ENCODE peak calls at places on chromosomes 5 and 9, in four cellular contexts. D is HepG2, M is K562, H is GM12878. P is an unnamed sample.
A peak's percentile ranks its signal among the peaks of the same experiment; 100 is the strongest.

GRCh38 chr5:76870046-76870445 is 20.2 kb downstream of the S100Z start:
- DNase-seq in D (peak; percentile 35), M (no peak), H (no peak), P (peak; percentile 49)

GRCh38 chr5:177495243-177496060 is 2.0 kb downstream of the PDLIM7 start:
- DNase-seq in D (peak; percentile 62), M (no peak), H (no peak), P (peak; percentile 85)

GRCh38 chr5:154857091-154857533 is 1.3 kb upstream of the CNOT8 start:
- DNase-seq in D (no peak), M (no peak), H (no peak), P (peak; percentile 69)

GRCh38 chr9:14957054-14957453 is 46.8 kb upstream of the FREM1 start:
- DNase-seq in D (no peak), M (no peak), H (no peak), P (no peak)

GRCh38 chr9:97633859-97634485 is 351 bp downstream of the NCBP1 start:
- DNase-seq in D (peak; percentile 3), M (no peak), H (no peak), P (peak; percentile 31)

GRCh38 chr9:76932778-76933177 is 26.9 kb upstream of the PRUNE2 start:
- DNase-seq in D (no peak), M (no peak), H (no peak), P (no peak)

GRCh38 chr5:5316333-5316732 is 106.1 kb upstream of the ICE1 start:
- DNase-seq in D (no peak), M (no peak), H (no peak), P (no peak)

GRCh38 chr5:133665571-133665970 is 53.2 kb upstream of the FSTL4 start:
- DNase-seq in D (no peak), M (no peak), H (no peak), P (no peak)

GRCh38 chr5:105134328-105134727 is 1571.7 kb upstream of the NUDT12 start:
- DNase-seq in D (no peak), M (no peak), H (no peak), P (no peak)

GRCh38 chr9:108622467-108622866 is 233.3 kb downstream of the ACTL7B start:
- DNase-seq in D (no peak), M (no peak), H (no peak), P (no peak)

GRCh38 chr5:89128930-89129625 is 246.1 kb upstream of the MEF2C start:
- DNase-seq in D (no peak), M (peak; percentile 69), H (no peak), P (no peak)

GRCh38 chr5:154197801-154198461 is 7.4 kb downstream of the GALNT10 start:
- DNase-seq in D (peak; percentile 44), M (no peak), H (peak; percentile 53), P (no peak)

GRCh38 chr9:136545065-136545965 is 533 bp downstream of the NOTCH1 start:
- DNase-seq in D (no peak), M (peak; percentile 51), H (no peak), P (no peak)

GRCh38 chr9:700365-701282 is 140.9 kb upstream of the DMRT1 start:
- DNase-seq in D (no peak), M (no peak), H (no peak), P (no peak)

GRCh38 chr5:135112008-135112670 is 78.1 kb upstream of the PITX1 start:
- DNase-seq in D (no peak), M (no peak), H (no peak), P (no peak)

GRCh38 chr9:71685394-71685793 is 82.9 kb downstream of the CEMIP2 start:
- DNase-seq in D (no peak), M (no peak), H (no peak), P (no peak)

GRCh38 chr9:114357911-114358328 is 28.3 kb downstream of the ORM2 start:
- DNase-seq in D (no peak), M (no peak), H (no peak), P (no peak)

GRCh38 chr5:133926960-133927615 is 41.3 kb downstream of the C5orf15 start:
- DNase-seq in D (no peak), M (no peak), H (no peak), P (no peak)

GRCh38 chr5:77960863-77961396 is 184.8 kb upstream of the TBCA start:
- DNase-seq in D (no peak), M (no peak), H (no peak), P (peak; percentile 40)

GRCh38 chr5:135823799-135824366 is 10.6 kb upstream of the SLC25A48 start:
- DNase-seq in D (no peak), M (no peak), H (no peak), P (no peak)

GRCh38 chr9:11023201-11023600 is 410.4 kb upstream of the PTPRD start:
- DNase-seq in D (no peak), M (no peak), H (no peak), P (no peak)

GRCh38 chr5:55625913-55626312 is 86.2 kb downstream of the SLC38A9 start:
- DNase-seq in D (no peak), M (no peak), H (no peak), P (no peak)

GRCh38 chr5:130978475-130978874 is 186.6 kb downstream of the HINT1 start:
- DNase-seq in D (no peak), M (no peak), H (no peak), P (no peak)

GRCh38 chr5:43020294-43020711 is 19.8 kb downstream of the ANXA2R start:
- DNase-seq in D (peak; percentile 23), M (no peak), H (no peak), P (peak; percentile 54)
- TF ChIP-seq EZH2 in D (no peak), M (no peak), H (no peak), P (peak; percentile 64)

DNA sequence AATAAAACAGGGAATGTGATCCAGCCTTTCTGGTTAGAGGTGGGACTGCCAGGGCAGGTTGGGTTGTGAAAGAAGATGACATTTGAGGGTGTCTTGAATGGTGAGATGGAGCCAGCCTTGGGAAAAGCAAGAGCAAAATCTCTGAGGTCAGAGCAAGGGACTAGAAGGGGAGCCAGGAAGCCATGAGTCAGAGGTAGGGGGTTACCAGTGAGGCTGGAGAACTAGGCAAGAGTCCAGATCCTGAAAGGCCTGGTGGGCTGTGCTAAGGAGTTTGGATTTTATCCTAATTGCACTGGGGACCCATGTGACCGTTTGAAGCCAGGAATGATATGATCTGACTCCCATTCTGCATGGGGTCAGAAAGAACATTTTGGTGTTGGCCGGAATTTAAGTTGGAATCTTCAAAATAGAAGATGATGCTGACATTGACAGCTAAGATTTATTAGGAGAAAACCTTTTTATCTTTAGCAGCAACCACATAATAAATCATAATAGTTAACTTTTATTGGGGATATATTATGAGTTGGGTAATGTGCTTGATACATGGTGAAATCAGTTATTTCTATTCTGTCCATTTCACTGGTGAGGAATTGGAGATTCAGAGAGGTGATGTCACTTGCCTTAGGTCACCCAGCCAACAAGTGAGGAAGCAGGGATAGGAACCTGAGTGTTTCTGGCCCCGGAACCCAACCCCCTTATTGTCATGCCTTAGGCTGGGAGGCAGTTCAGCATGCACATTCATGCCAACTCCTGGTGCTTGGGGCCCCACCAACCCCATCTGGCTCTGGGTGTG is 61.6 kb upstream of the RARS1 start:
- DNase-seq in D (no peak), M (no peak), H (no peak), P (no peak)
- TF ChIP-seq JUNB in D (no peak), M (no peak), H (no peak), P (no peak)

DNA sequence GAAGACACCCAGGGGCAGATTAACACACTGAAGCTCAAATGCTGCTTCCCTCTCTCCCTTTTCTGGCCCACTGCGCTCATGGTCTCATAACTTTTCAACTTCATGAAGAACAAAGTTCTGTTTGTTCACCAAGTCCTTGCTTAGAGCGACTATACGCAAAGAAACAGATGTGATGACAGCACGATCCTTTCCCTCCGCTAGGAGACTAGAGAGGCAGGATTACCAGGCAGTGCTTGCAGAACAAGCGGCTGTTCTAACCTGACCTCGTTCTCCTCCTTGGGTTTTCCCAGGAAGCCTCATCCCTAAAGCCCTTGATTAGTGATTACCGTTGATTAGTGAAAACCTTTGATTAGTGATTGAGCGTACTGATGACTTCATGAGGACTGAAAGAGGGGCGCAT is 649.9 kb downstream of the IRX1 start:
- DNase-seq in D (no peak), M (no peak), H (no peak), P (no peak)
- TF ChIP-seq CREB1 in D (no peak), M (no peak), H (no peak), P (no peak)

DNA sequence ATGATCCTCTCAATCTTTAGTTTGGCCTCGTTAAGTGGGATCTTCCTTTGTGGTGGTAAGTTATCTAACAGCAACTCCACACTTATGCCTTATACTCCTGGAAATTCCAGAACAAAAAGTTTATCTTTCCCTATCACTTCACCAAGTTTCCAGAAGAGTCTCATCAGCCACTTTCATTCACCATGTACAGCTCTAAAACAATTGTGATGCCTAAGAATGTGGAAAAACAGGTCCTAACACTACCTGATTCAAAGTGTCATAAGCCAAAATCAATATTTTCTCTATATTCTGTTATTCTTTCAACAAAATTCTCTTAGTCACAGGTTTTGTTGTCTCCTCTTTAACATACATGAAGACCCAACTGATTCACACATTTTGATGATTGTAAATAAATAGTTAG is 342.4 kb upstream of the TYRP1 start:
- DNase-seq in D (no peak), M (no peak), H (no peak), P (no peak)
- TF ChIP-seq EZH2 in D (no peak), M (no peak), H (no peak), P (no peak)

DNA sequence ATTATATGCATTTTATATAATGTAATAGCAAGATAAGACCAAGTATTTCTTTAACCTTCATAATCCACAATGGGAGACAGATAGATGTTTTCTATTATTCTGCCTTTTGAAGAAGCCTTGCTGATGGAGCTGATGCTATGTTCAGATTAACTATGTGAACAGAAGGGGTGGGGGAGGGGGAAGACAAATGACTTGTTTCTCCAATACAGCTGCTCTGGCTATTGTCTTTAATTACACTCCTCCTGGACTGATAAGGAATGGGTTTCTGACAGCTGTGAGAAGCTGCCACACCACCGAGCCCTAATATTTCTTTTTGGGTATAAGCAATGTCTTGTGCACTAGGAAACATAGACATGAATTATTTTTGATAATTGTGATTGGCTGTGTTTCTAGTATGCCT is 62.0 kb downstream of the CAVIN4 start:
- DNase-seq in D (no peak), M (no peak), H (no peak), P (no peak)
- TF ChIP-seq JUNB in D (no peak), M (no peak), H (no peak), P (no peak)

GRCh38 chr5:157225463-157226422 is 40.2 kb upstream of the CYFIP2 start:
- DNase-seq in D (no peak), M (no peak), H (no peak), P (no peak)
- TF ChIP-seq CREB1 in D (no peak), M (no peak), H (peak; percentile 54), P (no peak)

P was measured in GM23338.